ENCODE peak calls at places on chromosomes 12 and 14, in seven cellular contexts. M is HCT116, F is SK-N-SH, N is HepG2, D is K562, Z is H1, J is GM12878. E is an unnamed sample.

GRCh38 chr14:76781648-76782051 is 20.4 kb downstream of the VASH1 start:
- DNase-seq in Z (no peak), M (no peak), F (no peak), D (peak), N (no peak), J (no peak), E (no peak)

GRCh38 chr12:41992029-41992428 is 152.6 kb downstream of the GXYLT1 start:
- DNase-seq in N (no peak), J (no peak), D (no peak), F (no peak), M (no peak), Z (no peak), E (no peak)

GRCh38 chr12:5546616-5547015 is 114.7 kb downstream of the NTF3 start:
- DNase-seq in N (no peak), D (no peak), F (no peak), M (no peak), J (no peak), Z (no peak), E (no peak)

GRCh38 chr14:91985521-91986255 is 38.2 kb upstream of the FBLN5 start:
- DNase-seq in Z (no peak), F (no peak), N (no peak), J (no peak), D (no peak), M (no peak), E (no peak)

GRCh38 chr12:76124456-76124855 is 40.0 kb upstream of the NAP1L1 start:
- DNase-seq in M (no peak), F (no peak), D (no peak), N (no peak), J (no peak), Z (no peak), E (no peak)

GRCh38 chr12:57825451-57825850 is 6.9 kb upstream of the AVIL start:
- DNase-seq in D (no peak), M (no peak), Z (no peak), J (no peak), N (no peak), F (no peak), E (no peak)

GRCh38 chr12:54981796-54982195 is 2.8 kb downstream of the TESPA1 start:
- DNase-seq in Z (no peak), D (no peak), N (no peak), F (no peak), M (no peak), J (no peak), E (no peak)

GRCh38 chr12:28536088-28536487 is 345.8 kb downstream of the CCDC91 start:
- DNase-seq in J (no peak), F (no peak), M (no peak), D (no peak), Z (no peak), N (no peak), E (no peak)

GRCh38 chr14:59500732-59501131 is 16.4 kb downstream of the JKAMP start:
- DNase-seq in Z (no peak), J (no peak), F (no peak), D (no peak), M (no peak), N (no peak), E (no peak)

GRCh38 chr14:102957222-102957621 is 34.8 kb downstream of the AMN start:
- DNase-seq in F (peak), N (no peak), D (no peak), M (no peak), J (no peak), Z (no peak), E (no peak)

GRCh38 chr12:51972849-51973273 is 21.4 kb downstream of the ACVR1B start:
- DNase-seq in N (no peak), F (no peak), J (no peak), Z (no peak), D (peak), M (no peak), E (no peak)

GRCh38 chr12:128534906-128535305 is 267.9 kb downstream of the TMEM132C start:
- DNase-seq in M (no peak), J (peak), N (no peak), F (no peak), Z (no peak), D (no peak), E (no peak)

GRCh38 chr14:98728024-98728423 is 544.0 kb downstream of the BCL11B start:
- DNase-seq in J (no peak), Z (no peak), N (no peak), F (no peak), M (no peak), D (no peak), E (no peak)

GRCh38 chr12:29316772-29317171 is 64.2 kb downstream of the ERGIC2 start:
- DNase-seq in J (no peak), M (no peak), D (peak), Z (peak), F (no peak), N (no peak), E (no peak)

GRCh38 chr12:14601692-14602091 is 34.0 kb upstream of the PLBD1 start:
- DNase-seq in F (no peak), J (no peak), D (no peak), N (no peak), Z (no peak), M (no peak), E (no peak)

GRCh38 chr12:126286203-126286602 is 1221.0 kb downstream of the AACS start:
- DNase-seq in F (no peak), J (no peak), D (no peak), N (no peak), M (no peak), Z (no peak), E (no peak)

GRCh38 chr12:114661245-114661644 is 22.7 kb downstream of the TBX3 start:
- DNase-seq in M (no peak), F (no peak), J (no peak), Z (no peak), D (no peak), N (no peak), E (no peak)

GRCh38 chr14:62528296-62528695 is 517.0 kb downstream of the KCNH5 start:
- DNase-seq in Z (no peak), N (no peak), F (no peak), D (no peak), J (no peak), M (no peak), E (no peak)

GRCh38 chr12:102095677-102096263 is 24.1 kb downstream of the NUP37 start:
- DNase-seq in Z (no peak), F (peak), M (no peak), J (peak), N (peak), D (peak), E (no peak)

GRCh38 chr12:108446766-108447165 is 68.3 kb upstream of the FICD start:
- DNase-seq in F (no peak), D (no peak), J (no peak), Z (no peak), M (no peak), N (no peak), E (no peak)

GRCh38 chr12:388547-389137 is 478 bp downstream of the KDM5A start:
- DNase-seq in N (no peak), Z (no peak), D (peak), F (no peak), J (no peak), M (no peak), E (no peak)

GRCh38 chr12:98635657-98636323 is 8.8 kb downstream of the IKBIP start:
- DNase-seq in M (peak), J (peak), D (no peak), Z (no peak), F (no peak), N (peak), E (no peak)

GRCh38 chr12:122947352-122947792 is 18.9 kb downstream of the ABCB9 start:
- DNase-seq in N (no peak), J (no peak), Z (no peak), D (no peak), F (no peak), M (no peak), E (no peak)

GRCh38 chr14:53295985-53296582 is 143.0 kb upstream of the DDHD1 start:
- DNase-seq in N (peak), J (no peak), Z (no peak), D (peak), M (peak), F (peak), E (peak)
- TF ChIP-seq SIN3A in N (no peak), J (no peak), Z (no peak), D (no peak), M (no peak), F (no peak), E (no peak)

GRCh38 chr14:88974991-88975835 is 150.8 kb downstream of the TTC8 start:
- DNase-seq in N (no peak), M (no peak), Z (no peak), J (no peak), F (no peak), D (no peak), E (no peak)

DNA sequence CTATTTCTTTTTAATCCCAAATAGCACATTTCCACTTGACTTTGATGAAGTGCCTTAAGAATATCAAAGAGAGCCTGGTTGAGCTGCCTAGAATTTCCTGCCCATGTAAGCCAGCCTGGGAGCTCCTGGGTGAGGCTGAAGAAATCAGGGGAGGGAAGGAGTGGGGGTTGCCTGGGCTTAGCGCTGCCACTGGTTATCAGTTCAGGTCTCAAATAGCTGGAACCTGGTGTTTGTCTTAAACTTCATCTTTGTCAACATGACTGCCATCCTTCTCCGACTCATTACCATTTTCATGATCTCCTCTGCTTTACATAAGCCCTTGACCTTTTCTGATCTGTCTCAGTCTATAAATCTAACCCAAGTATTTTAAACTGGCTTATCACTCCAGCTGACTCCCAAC is 151.5 kb downstream of the TTC8 start:
- DNase-seq in J (no peak), D (no peak), M (no peak), Z (no peak), N (no peak), F (no peak), E (no peak)
- TF ChIP-seq SIN3A in J (no peak), D (no peak), M (no peak), Z (no peak), N (no peak), F (no peak), E (no peak)

GRCh38 chr12:86724716-86725115 is 468.5 kb upstream of the MGAT4C start:
- DNase-seq in F (no peak), J (no peak), N (no peak), Z (no peak), D (no peak), M (no peak), E (no peak)

GRCh38 chr12:86723326-86723725 is 467.1 kb upstream of the MGAT4C start:
- DNase-seq in F (no peak), N (no peak), M (no peak), D (no peak), Z (no peak), J (no peak), E (no peak)

DNA sequence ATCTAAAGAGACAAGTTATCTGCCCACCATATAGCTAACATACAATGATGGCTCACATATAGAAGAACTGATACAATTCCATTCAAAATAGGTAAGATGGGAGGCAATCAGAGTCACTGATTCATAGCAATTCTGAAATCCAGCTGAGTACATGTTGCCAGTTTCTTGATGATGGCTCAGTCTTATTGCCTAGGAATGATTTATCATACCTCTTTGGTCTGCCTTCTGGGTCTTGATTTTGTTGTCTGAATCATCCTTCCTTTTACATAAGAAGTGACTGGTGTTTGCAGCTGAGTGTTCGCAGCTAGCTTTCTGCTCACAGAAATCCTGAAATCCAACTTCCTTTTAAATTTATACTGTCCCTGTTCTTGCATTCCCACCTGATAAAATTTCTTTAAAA is 463.2 kb upstream of the MGAT4C start:
- DNase-seq in F (no peak), M (no peak), Z (no peak), J (no peak), N (no peak), D (no peak), E (no peak)
- TF ChIP-seq SIN3A in F (no peak), M (no peak), Z (no peak), J (no peak), N (no peak), D (no peak), E (no peak)

GRCh38 chr14:105178069-105178867 is 2.8 kb downstream of the NUDT14 start:
- DNase-seq in F (no peak), M (no peak), N (no peak), D (no peak), J (no peak), Z (no peak), E (no peak)
- TF ChIP-seq SIN3A in F (no peak), M (no peak), N (no peak), D (no peak), J (no peak), Z (no peak), E (no peak)

GRCh38 chr12:7156259-7157197 is 26.4 kb downstream of the CLSTN3 start:
- DNase-seq in J (no peak), M (no peak), Z (no peak), N (no peak), F (no peak), D (no peak), E (no peak)
- TF ChIP-seq SIN3A in J (no peak), M (no peak), Z (no peak), N (no peak), F (no peak), D (no peak), E (no peak)

GRCh38 chr12:69108024-69108423 is 131.3 kb upstream of the CPSF6 start:
- DNase-seq in J (no peak), Z (no peak), N (no peak), M (no peak), F (no peak), D (no peak), E (no peak)

GRCh38 chr12:69115955-69116354 is 123.4 kb upstream of the CPSF6 start:
- DNase-seq in N (no peak), F (no peak), M (no peak), D (no peak), J (no peak), Z (no peak), E (no peak)

GRCh38 chr12:69107541-69107940 is 131.8 kb upstream of the CPSF6 start:
- DNase-seq in J (no peak), N (no peak), F (no peak), D (no peak), Z (no peak), M (no peak), E (no peak)

GRCh38 chr12:69115099-69115498 is 124.3 kb upstream of the CPSF6 start:
- DNase-seq in J (no peak), Z (no peak), D (no peak), F (no peak), N (no peak), M (no peak), E (no peak)

GRCh38 chr12:69112616-69113015 is 126.8 kb upstream of the CPSF6 start:
- DNase-seq in D (no peak), F (no peak), N (no peak), Z (no peak), M (no peak), J (no peak), E (no peak)
- TF ChIP-seq SIN3A in D (no peak), F (no peak), N (no peak), Z (no peak), M (no peak), J (no peak), E (no peak)

E was measured in Panc1.